ENCODE peak calls at places on chromosome 12, in four cellular contexts. Y is K562, R is HCT116, S is HepG2. V is an unnamed sample.

GRCh38 chr12:86697916-86698315 is 441.7 kb upstream of the MGAT4C start:
- DNase-seq in Y (no peak), R (no peak), S (no peak), V (no peak)

GRCh38 chr12:108538796-108539195 is 22.2 kb downstream of the SART3 start:
- DNase-seq in Y (no peak), R (no peak), S (no peak), V (no peak)

GRCh38 chr12:77746108-77746507 is 84.6 kb upstream of the NAV3 start:
- DNase-seq in Y (no peak), R (no peak), S (no peak), V (no peak)

GRCh38 chr12:14768823-14769405 is 34.4 kb downstream of the WBP11 start:
- DNase-seq in Y (no peak), R (no peak), S (no peak), V (no peak)

GRCh38 chr12:102879144-102879763 is 37.8 kb downstream of the PAH start:
- DNase-seq in Y (peak; percentile 16), R (peak; percentile 76), S (no peak), V (peak; percentile 15)

GRCh38 chr12:15806826-15807225 is 17.6 kb upstream of the EPS8 start:
- DNase-seq in Y (no peak), R (no peak), S (no peak), V (no peak)

GRCh38 chr12:11836282-11836963 is 186.9 kb downstream of the ETV6 start:
- DNase-seq in Y (no peak), R (no peak), S (no peak), V (no peak)

GRCh38 chr12:28253175-28253641 is 63.0 kb downstream of the CCDC91 start:
- DNase-seq in Y (peak; percentile 14), R (no peak), S (no peak), V (no peak)

GRCh38 chr12:121803861-121804416 is at the start of gene SETD1B:
- DNase-seq in Y (peak; percentile 52), R (no peak), S (no peak), V (no peak)

GRCh38 chr12:9378430-9378835 is 170.2 kb upstream of the PZP start:
- DNase-seq in Y (peak; percentile 39), R (no peak), S (peak; percentile 50), V (no peak)

GRCh38 chr12:105041186-105041585 is 43.1 kb downstream of the ALDH1L2 start:
- DNase-seq in Y (no peak), R (no peak), S (no peak), V (no peak)

DNA sequence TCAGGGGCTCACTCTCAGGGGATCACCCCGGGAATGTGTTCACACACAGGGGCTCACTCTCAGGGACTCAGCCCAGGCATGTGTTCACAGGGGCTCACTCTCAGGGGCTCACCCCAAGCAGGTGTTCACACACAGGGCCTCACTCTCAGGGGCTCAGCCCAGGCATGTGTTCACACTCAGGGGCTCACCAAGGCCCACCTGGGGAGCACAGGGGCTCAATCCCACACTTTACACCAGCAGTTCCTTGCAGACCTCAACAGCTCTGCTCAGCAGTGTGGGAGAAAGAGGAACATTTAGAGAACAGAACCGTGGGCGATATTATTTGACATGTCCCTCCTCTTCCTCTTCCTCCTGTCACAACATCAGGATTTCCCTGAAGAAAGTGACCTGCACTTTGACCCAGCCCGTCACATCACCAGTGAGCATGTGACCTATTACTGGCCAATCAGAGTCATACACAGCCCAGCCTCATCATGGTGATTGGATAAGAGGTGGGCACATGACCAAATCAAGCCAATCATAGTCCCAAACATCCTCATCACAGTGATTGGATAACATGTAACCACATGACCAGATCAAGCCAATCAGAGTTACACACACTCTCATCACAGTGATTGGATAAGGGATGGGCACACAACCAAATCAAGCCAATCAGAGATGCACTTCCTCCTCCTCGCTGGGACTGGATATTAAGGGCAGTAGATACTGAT is 359.4 kb upstream of the SFSWAP start:
- DNase-seq in Y (peak; percentile 93), R (peak; percentile 21), S (no peak), V (no peak)
- TF ChIP-seq TCF7L2 in Y (no peak), R (no peak), S (no peak), V (no peak)

GRCh38 chr12:119195256-119195655 is 16.5 kb downstream of the HSPB8 start:
- DNase-seq in Y (no peak), R (no peak), S (no peak), V (no peak)
- TF ChIP-seq TCF7L2 in Y (no peak), R (no peak), S (no peak), V (no peak)

DNA sequence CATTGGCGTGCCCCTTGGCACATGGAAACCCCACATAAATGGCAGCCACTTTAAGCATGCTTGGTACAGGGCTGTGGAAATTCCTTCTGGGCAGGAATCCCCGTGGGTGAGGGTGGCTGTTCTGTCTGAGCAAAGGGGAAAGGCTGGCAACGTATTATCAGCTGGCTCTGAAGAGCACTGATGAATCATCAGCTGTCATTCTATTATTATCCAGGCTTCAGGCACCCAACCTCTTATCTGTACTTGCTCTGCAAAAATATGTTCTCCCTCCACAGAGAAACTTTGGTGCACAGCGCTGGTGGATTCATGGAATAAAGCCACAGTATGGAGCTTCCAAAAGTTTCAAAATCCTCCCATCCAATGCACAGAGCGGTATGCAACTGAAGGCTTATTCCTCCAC is 167.1 kb downstream of the TBX5 start:
- DNase-seq in Y (no peak), R (no peak), S (no peak), V (no peak)
- TF ChIP-seq TCF7L2 in Y (no peak), R (no peak), S (no peak), V (no peak)

GRCh38 chr12:2666411-2666810 is 128.4 kb upstream of the FKBP4 start:
- DNase-seq in Y (no peak), R (no peak), S (no peak), V (no peak)

GRCh38 chr12:2666846-2667245 is 127.9 kb upstream of the FKBP4 start:
- DNase-seq in Y (no peak), R (no peak), S (no peak), V (no peak)

GRCh38 chr12:2662524-2662923 is 132.2 kb upstream of the FKBP4 start:
- DNase-seq in Y (no peak), R (no peak), S (no peak), V (no peak)

GRCh38 chr12:2667716-2668440 is 126.9 kb upstream of the FKBP4 start:
- DNase-seq in Y (no peak), R (no peak), S (no peak), V (no peak)

GRCh38 chr12:2664721-2665577 is 129.8 kb upstream of the FKBP4 start:
- DNase-seq in Y (no peak), R (no peak), S (no peak), V (no peak)
- TF ChIP-seq TCF7L2 in Y (no peak), R (no peak), S (no peak), V (no peak)

GRCh38 chr12:1934068-1934467 is 15.6 kb upstream of the CACNA2D4 start:
- DNase-seq in Y (no peak), R (no peak), S (no peak), V (no peak)

GRCh38 chr12:1935242-1935641 is 16.8 kb upstream of the CACNA2D4 start:
- DNase-seq in Y (no peak), R (no peak), S (no peak), V (no peak)

GRCh38 chr12:1932264-1932777 is 13.9 kb upstream of the CACNA2D4 start:
- DNase-seq in Y (no peak), R (no peak), S (no peak), V (no peak)

GRCh38 chr12:1934831-1935230 is 16.4 kb upstream of the CACNA2D4 start:
- DNase-seq in Y (no peak), R (no peak), S (no peak), V (no peak)

GRCh38 chr12:1933342-1933992 is 15.0 kb upstream of the CACNA2D4 start:
- DNase-seq in Y (no peak), R (no peak), S (no peak), V (no peak)
- TF ChIP-seq TCF7L2 in Y (no peak), R (no peak), S (no peak), V (no peak)

GRCh38 chr12:45732250-45732649 is 2.7 kb downstream of the ARID2 start:
- DNase-seq in Y (no peak), R (no peak), S (no peak), V (no peak)
- TF ChIP-seq TCF7L2 in Y (no peak), R (no peak), S (no peak), V (no peak)

GRCh38 chr12:26821212-26821701 is 11.7 kb downstream of the ITPR2 start:
- DNase-seq in Y (no peak), R (no peak), S (no peak), V (no peak)
- TF ChIP-seq TCF7L2 in Y (no peak), R (no peak), S (no peak), V (no peak)

V was measured in Panc1.